ENCODE peak calls at places on chromosome 10, in five cellular contexts. H is lower lobe of right lung, T is neural progenitor cell, J is adrenal gland, P is left lung. E is an unnamed sample.

GRCh38 chr10:68106656-68107055 is 2.6 kb upstream of the MYPN start:
- DNase-seq in T (no peak), H (no peak), J (no peak), P (no peak), E (no peak)

GRCh38 chr10:132630666-132631347 is 93.2 kb downstream of the INPP5A start:
- DNase-seq in T (no peak), J (peak; percentile 84), P (peak; percentile 63), H (peak; percentile 51), E (peak; percentile 82)

GRCh38 chr10:69976795-69977546 is 75.7 kb upstream of the MACROH2A2 start:
- DNase-seq in T (no peak), H (no peak), P (no peak), J (no peak), E (no peak)

GRCh38 chr10:5595591-5596590 is 70.5 kb downstream of the ASB13 start:
- DNase-seq in H (peak; percentile 28), J (no peak), P (peak; percentile 53), T (no peak), E (no peak)

GRCh38 chr10:58531084-58531695 is 18.5 kb downstream of the BICC1 start:
- DNase-seq in H (no peak), T (peak; percentile 78), J (peak; percentile 64), P (no peak), E (peak; percentile 15)

GRCh38 chr10:129058664-129059155 is 408.3 kb upstream of the MGMT start:
- DNase-seq in P (no peak), J (no peak), T (no peak), H (no peak), E (no peak)

GRCh38 chr10:613217-613616 is 76.3 kb downstream of the DIP2C start:
- DNase-seq in T (no peak), P (peak; percentile 64), H (peak; percentile 73), J (no peak), E (peak; percentile 91)

GRCh38 chr10:98886686-98887085 is 349.0 kb downstream of the HPSE2 start:
- DNase-seq in P (no peak), T (no peak), H (no peak), J (no peak), E (no peak)

GRCh38 chr10:91124016-91124415 is 96.4 kb upstream of the PCGF5 start:
- DNase-seq in T (no peak), P (no peak), H (no peak), J (no peak), E (no peak)

GRCh38 chr10:5530846-5531557 is 6.2 kb downstream of the CALML3 start:
- DNase-seq in H (no peak), J (no peak), T (no peak), P (no peak), E (peak; percentile 13)

GRCh38 chr10:112383325-112383724 is 9.4 kb downstream of the ACSL5 start:
- DNase-seq in T (no peak), J (peak; percentile 71), H (no peak), P (no peak), E (no peak)

GRCh38 chr10:593901-594457 is 95.5 kb downstream of the DIP2C start:
- DNase-seq in T (no peak), H (no peak), J (no peak), P (peak; percentile 62), E (no peak)

GRCh38 chr10:30073767-30074060 is 14.3 kb upstream of the JCAD start:
- DNase-seq in P (no peak), T (no peak), H (no peak), J (no peak), E (no peak)

GRCh38 chr10:96789571-96790108 is 42.5 kb upstream of the LCOR start:
- DNase-seq in T (no peak), J (no peak), H (no peak), P (no peak), E (no peak)

GRCh38 chr10:27794157-27794556 is 48.5 kb upstream of the MKX start:
- DNase-seq in J (no peak), H (no peak), T (peak; percentile 16), P (no peak), E (no peak)

GRCh38 chr10:126060232-126060935 is 164.0 kb downstream of the FANK1 start:
- DNase-seq in H (no peak), P (no peak), T (no peak), J (peak; percentile 62), E (no peak)

GRCh38 chr10:34434119-34434594 is 380.9 kb downstream of the PARD3 start:
- DNase-seq in P (no peak), J (no peak), T (no peak), H (no peak), E (no peak)

GRCh38 chr10:77926566-77927342 is at the start of gene DLG5:
- DNase-seq in T (peak; percentile 76), H (peak; percentile 74), P (peak; percentile 88), J (peak; percentile 85), E (peak; percentile 86)

GRCh38 chr10:94963901-94964300 is 25.4 kb downstream of the CYP2C9 start:
- DNase-seq in T (peak; percentile 90), J (peak; percentile 7), P (no peak), H (no peak), E (peak; percentile 3)

GRCh38 chr10:76902949-76903348 is 734.7 kb downstream of the KCNMA1 start:
- DNase-seq in P (peak; percentile 75), T (peak; percentile 82), J (no peak), H (peak; percentile 47), E (no peak)

GRCh38 chr10:97531401-97531985 is 32.8 kb downstream of the UBTD1 start:
- DNase-seq in J (no peak), T (no peak), P (no peak), H (no peak), E (no peak)

GRCh38 chr10:122519144-122519543 is 41.4 kb upstream of the DMBT1 start:
- DNase-seq in T (peak; percentile 22), J (no peak), H (no peak), P (no peak), E (no peak)

GRCh38 chr10:29849434-29849833 is 210.0 kb downstream of the JCAD start:
- DNase-seq in J (no peak), P (no peak), H (no peak), T (no peak), E (no peak)

GRCh38 chr10:79490400-79491081 is 21.8 kb upstream of the EIF5AL1 start:
- DNase-seq in J (no peak), P (no peak), H (no peak), T (no peak), E (no peak)

GRCh38 chr10:4847580-4848020 is 21.6 kb downstream of the AKR1E2 start:
- DNase-seq in T (no peak), J (no peak), P (no peak), H (no peak), E (no peak)

GRCh38 chr10:76723781-76724336 is 913.7 kb downstream of the KCNMA1 start:
- DNase-seq in J (no peak), P (no peak), H (no peak), T (peak; percentile 26), E (no peak)

GRCh38 chr10:102675151-102675886 is 31.0 kb downstream of the TRIM8 start:
- DNase-seq in P (peak; percentile 61), J (no peak), T (peak; percentile 61), H (no peak), E (no peak)

GRCh38 chr10:102674566-102674965 is 30.3 kb downstream of the TRIM8 start:
- DNase-seq in P (no peak), H (no peak), T (peak; percentile 55), J (no peak), E (no peak)

GRCh38 chr10:102672822-102673200 is 28.5 kb downstream of the TRIM8 start:
- DNase-seq in T (no peak), P (peak; percentile 48), H (no peak), J (no peak), E (peak; percentile 27)

GRCh38 chr10:102673961-102674511 is 29.8 kb downstream of the TRIM8 start:
- DNase-seq in J (peak; percentile 72), T (peak; percentile 82), H (peak; percentile 73), P (peak; percentile 77), E (no peak)

GRCh38 chr10:102673235-102673634 is 29.0 kb downstream of the TRIM8 start:
- DNase-seq in J (no peak), T (no peak), P (no peak), H (no peak), E (no peak)
- H3K4me1 ChIP-seq in J (peaks cover 50% of the 10 kb centered on the region), T (peaks cover 57% of the 10 kb centered on the region), P (peaks cover 78% of the 10 kb centered on the region), H (peaks cover 83% of the 10 kb centered on the region), E (peaks cover 29% of the 10 kb centered on the region)

GRCh38 chr10:71729023-71729649 is 9.6 kb upstream of the C10orf105 start:
- DNase-seq in T (no peak), H (peak; percentile 73), P (no peak), J (peak; percentile 33), E (peak; percentile 48)
- H3K4me1 ChIP-seq in T (peaks cover 9% of the 10 kb centered on the region), H (peaks cover 52% of the 10 kb centered on the region), P (peaks cover 72% of the 10 kb centered on the region), J (peaks cover 37% of the 10 kb centered on the region), E (no peaks in the 10 kb centered on the region)

DNA sequence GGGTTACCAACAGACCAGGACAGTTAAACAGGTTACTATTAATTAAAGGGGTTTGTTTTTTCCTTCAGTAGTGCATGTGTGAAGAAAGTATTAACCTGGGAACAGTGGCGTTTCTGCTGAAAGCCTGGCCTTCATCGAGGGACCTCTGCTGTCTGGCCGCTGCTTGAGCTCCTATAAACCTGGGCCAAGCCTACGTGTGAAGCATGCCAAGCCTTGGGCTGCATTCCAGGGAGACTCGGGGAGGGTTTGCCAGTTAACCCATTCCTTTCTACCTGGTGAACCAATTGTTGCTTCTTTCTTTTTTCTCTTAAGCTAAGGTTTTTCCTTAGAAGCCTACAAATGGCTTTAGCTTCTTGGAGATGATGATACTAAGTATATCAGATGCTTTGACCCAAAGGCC is 23.6 kb downstream of the PFKP start:
- DNase-seq in J (peak; percentile 84), H (peak; percentile 74), P (no peak), T (peak; percentile 48), E (peak; percentile 68)
- H3K4me1 ChIP-seq in J (peaks cover 22% of the 10 kb centered on the region), H (peaks cover 21% of the 10 kb centered on the region), P (peaks cover 48% of the 10 kb centered on the region), T (peaks cover 20% of the 10 kb centered on the region), E (peaks cover 2% of the 10 kb centered on the region)

GRCh38 chr10:60293797-60294196 is 95.9 kb downstream of the ANK3 start:
- DNase-seq in T (no peak), P (no peak), J (no peak), H (no peak), E (no peak)

GRCh38 chr10:60290558-60290957 is 99.1 kb downstream of the ANK3 start:
- DNase-seq in T (peak; percentile 9), J (no peak), P (no peak), H (no peak), E (no peak)

GRCh38 chr10:60288291-60288690 is 101.4 kb downstream of the ANK3 start:
- DNase-seq in T (no peak), H (no peak), J (no peak), P (no peak), E (no peak)

GRCh38 chr10:60289800-60290199 is 99.9 kb downstream of the ANK3 start:
- DNase-seq in P (no peak), T (no peak), H (no peak), J (no peak), E (no peak)

GRCh38 chr10:60291354-60291930 is 98.2 kb downstream of the ANK3 start:
- DNase-seq in J (no peak), H (no peak), P (no peak), T (no peak), E (no peak)
- H3K4me1 ChIP-seq in J (peaks cover 4% of the 10 kb centered on the region), H (peaks cover 24% of the 10 kb centered on the region), P (peaks cover 5% of the 10 kb centered on the region), T (peaks cover 16% of the 10 kb centered on the region), E (no peaks in the 10 kb centered on the region)

GRCh38 chr10:12708921-12709320 is 292.6 kb downstream of the CCDC3 start:
- DNase-seq in T (no peak), P (no peak), J (no peak), H (no peak), E (no peak)
- H3K4me1 ChIP-seq in T (no peaks in the 10 kb centered on the region), P (peaks cover 27% of the 10 kb centered on the region), J (peaks cover 18% of the 10 kb centered on the region), H (peaks cover 30% of the 10 kb centered on the region), E (peaks cover 19% of the 10 kb centered on the region)

E was measured in pancreas.